ENCODE peak calls at places on chromosomes 11 and 22, in four cellular contexts. R, B, K and F are unnamed samples.

GRCh38 chr11:95592455-95592854 is 197.1 kb downstream of the FAM76B start:
- DNase-seq in R (no peak), B (no peak), K (no peak), F (peak)

GRCh38 chr11:720642-721346 is 14.8 kb downstream of the EPS8L2 start:
- DNase-seq in R (no peak), B (peak), K (no peak), F (peak)

GRCh38 chr11:128667873-128668272 is 26.0 kb upstream of the FLI1 start:
- DNase-seq in R (no peak), B (no peak), K (no peak), F (no peak)

GRCh38 chr22:38114484-38115398 is 4.3 kb upstream of the BAIAP2L2 start:
- DNase-seq in R (peak), B (peak), K (no peak), F (peak)

GRCh38 chr11:108817971-108818370 is 153.1 kb downstream of the DDX10 start:
- DNase-seq in R (peak), B (no peak), K (no peak), F (no peak)

GRCh38 chr11:107011977-107012376 is 6.3 kb downstream of the GUCY1A2 start:
- DNase-seq in R (no peak), B (no peak), K (no peak), F (no peak)

GRCh38 chr11:47348131-47348802 is 4.2 kb downstream of the MYBPC3 start:
- DNase-seq in R (no peak), B (no peak), K (no peak), F (no peak)

GRCh38 chr11:61119055-61119454 is 16.8 kb downstream of the CD5 start:
- DNase-seq in R (no peak), B (no peak), K (no peak), F (no peak)

GRCh38 chr22:19041403-19042074 is 80.7 kb downstream of the DGCR2 start:
- DNase-seq in R (no peak), B (no peak), K (no peak), F (no peak)

GRCh38 chr11:32434116-32434386 is 1.3 kb downstream of the WT1 start:
- DNase-seq in R (no peak), B (no peak), K (no peak), F (no peak)

GRCh38 chr11:35247428-35247827 is 108.5 kb downstream of the CD44 start:
- DNase-seq in R (no peak), B (no peak), K (no peak), F (no peak)

GRCh38 chr22:42868751-42869251 is 11.7 kb upstream of the ARFGAP3 start:
- DNase-seq in R (no peak), B (no peak), K (no peak), F (no peak)

GRCh38 chr11:123543796-123544195 is 110.6 kb downstream of the SCN3B start:
- DNase-seq in R (no peak), B (no peak), K (no peak), F (no peak)

GRCh38 chr11:70627219-70627618 is 228.9 kb downstream of the CTTN start:
- DNase-seq in R (peak), B (no peak), K (no peak), F (no peak)

GRCh38 chr11:121240650-121241299 is 51.8 kb upstream of the SC5D start:
- DNase-seq in R (no peak), B (no peak), K (no peak), F (no peak)

GRCh38 chr22:49312601-49313000 is 515.1 kb downstream of the BRD1 start:
- DNase-seq in R (no peak), B (no peak), K (no peak), F (no peak)

GRCh38 chr22:26360169-26360885 is 68.7 kb upstream of the ASPHD2 start:
- DNase-seq in R (peak), B (peak), K (peak), F (peak)

GRCh38 chr11:37504925-37505324 is 906.9 kb upstream of the RAG2 start:
- DNase-seq in R (no peak), B (no peak), K (no peak), F (no peak)

GRCh38 chr11:47144541-47144940 is 32.1 kb downstream of the ARFGAP2 start:
- DNase-seq in R (no peak), B (no peak), K (no peak), F (no peak)

GRCh38 chr11:40273192-40273732 is 1186.2 kb downstream of the LRRC4C start:
- DNase-seq in R (no peak), B (no peak), K (no peak), F (no peak)

GRCh38 chr11:117588166-117588810 is 208.7 kb downstream of the DSCAML1 start:
- DNase-seq in R (no peak), B (no peak), K (no peak), F (no peak)

GRCh38 chr11:11382858-11383532 is 29.9 kb upstream of the CSNK2A3 start:
- DNase-seq in R (no peak), B (no peak), K (no peak), F (no peak)

GRCh38 chr22:46057206-46057605 is 80.2 kb upstream of the WNT7B start:
- DNase-seq in R (no peak), B (no peak), K (no peak), F (peak)

GRCh38 chr11:68444566-68444965 is 16.0 kb upstream of the PPP6R3 start:
- DNase-seq in R (no peak), B (no peak), K (no peak), F (no peak)

GRCh38 chr11:64877390-64878222 is 815 bp downstream of the EHD1 start:
- DNase-seq in R (no peak), B (peak), K (no peak), F (no peak)

GRCh38 chr11:33062137-33062536 is 22.8 kb downstream of the TCP11L1 start:
- DNase-seq in R (no peak), B (no peak), K (no peak), F (no peak)

GRCh38 chr22:50286701-50287318 is 16.6 kb upstream of the MAPK11 start:
- DNase-seq in R (no peak), B (no peak), K (no peak), F (no peak)

GRCh38 chr11:46308632-46309419 is 31.4 kb downstream of the CREB3L1 start:
- DNase-seq in R (peak), B (peak), K (no peak), F (peak)

GRCh38 chr11:130204703-130205095 is 45.1 kb downstream of the ST14 start:
- DNase-seq in R (no peak), B (no peak), K (no peak), F (no peak)

GRCh38 chr22:49810363-49811013 is 17.2 kb downstream of the BRD1 start:
- DNase-seq in R (no peak), B (no peak), K (no peak), F (no peak)

GRCh38 chr11:65352783-65353182 is 1.8 kb upstream of the TIGD3 start:
- DNase-seq in R (no peak), B (no peak), K (no peak), F (no peak)

GRCh38 chr22:49514656-49515055 is 313.0 kb downstream of the BRD1 start:
- DNase-seq in R (no peak), B (no peak), K (no peak), F (no peak)

GRCh38 chr22:23537421-23537820 is 42.7 kb downstream of the IGLL1 start:
- DNase-seq in R (no peak), B (no peak), K (no peak), F (no peak)
- TF ChIP-seq ATF2 in R (no peak), B (no peak), K (no peak), F (no peak)

DNA sequence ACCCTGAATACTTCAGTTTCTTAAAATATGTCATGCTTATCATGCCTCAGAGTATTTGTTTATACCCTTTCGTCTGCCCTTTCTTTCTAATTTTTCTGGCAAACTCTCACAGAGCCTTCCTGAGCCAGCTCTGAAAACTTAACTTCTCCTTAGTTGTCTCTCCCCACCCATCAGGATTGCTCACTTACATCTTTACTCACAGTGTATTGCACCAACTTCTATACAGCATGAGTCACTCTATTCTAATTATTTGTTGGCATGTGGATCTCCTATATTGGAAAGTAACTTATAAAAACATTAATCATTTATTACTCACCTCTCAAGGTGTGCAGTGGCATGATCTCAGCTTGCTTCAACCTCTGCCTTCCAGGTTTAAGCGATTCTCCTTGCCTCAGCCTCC is 114.9 kb downstream of the FANCF start:
- DNase-seq in R (no peak), B (no peak), K (no peak), F (no peak)
- TF ChIP-seq NR2C2 in R (no peak), B (no peak), K (no peak), F (no peak)

GRCh38 chr11:44319170-44319551 is 9.2 kb upstream of the ALX4 start:
- DNase-seq in R (no peak), B (no peak), K (no peak), F (peak)
- TF ChIP-seq ATF2 in R (no peak), B (no peak), K (no peak), F (no peak)

DNA sequence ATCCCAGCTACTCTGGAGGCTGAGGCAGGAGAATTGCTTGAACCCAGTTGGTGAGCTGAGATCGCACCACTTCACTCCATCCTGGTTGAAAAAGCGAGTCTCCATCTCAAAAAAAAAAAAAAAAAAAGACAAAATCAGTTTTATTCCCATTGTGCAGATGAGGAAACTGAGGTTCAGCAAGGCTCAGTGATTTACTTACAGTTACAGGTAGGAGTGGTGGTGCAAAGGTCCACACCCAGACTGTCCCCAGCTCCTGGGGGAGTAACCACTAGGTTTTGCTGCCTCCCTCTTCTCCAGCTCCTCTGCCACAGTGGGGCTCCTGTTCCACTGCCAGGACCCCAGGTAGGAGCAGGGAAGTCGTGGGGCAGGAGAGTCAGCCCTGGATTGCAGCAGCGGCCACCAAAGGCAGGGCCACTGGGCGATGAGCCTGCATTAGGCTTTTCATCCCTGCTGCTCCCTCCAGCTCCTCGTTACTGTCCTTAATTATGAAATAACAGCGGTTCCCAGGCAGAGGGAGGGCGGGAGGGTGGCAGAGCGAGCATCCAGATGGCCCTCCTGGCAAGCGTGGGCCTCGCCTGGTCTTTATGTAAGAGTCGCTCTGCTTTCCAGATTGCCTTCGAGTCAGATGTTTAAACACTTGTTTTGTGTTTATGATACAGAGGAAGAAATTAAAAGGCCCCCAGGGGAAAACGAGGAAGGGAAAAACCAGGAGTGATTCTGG is 15.5 kb upstream of the RASD2 start:
- DNase-seq in R (no peak), B (no peak), K (no peak), F (no peak)
- TF ChIP-seq NR2C2 in R (no peak), B (no peak), K (no peak), F (no peak)

GRCh38 chr11:36309779-36310178 is 13.7 kb downstream of the PRR5L start:
- DNase-seq in R (no peak), B (no peak), K (no peak), F (no peak)

GRCh38 chr11:36304349-36304748 is 8.3 kb downstream of the PRR5L start:
- DNase-seq in R (no peak), B (no peak), K (no peak), F (no peak)

GRCh38 chr11:36305047-36305446 is 9.0 kb downstream of the PRR5L start:
- DNase-seq in R (no peak), B (no peak), K (no peak), F (no peak)

GRCh38 chr11:36308577-36308976 is 12.5 kb downstream of the PRR5L start:
- DNase-seq in R (no peak), B (no peak), K (no peak), F (no peak)

DNA sequence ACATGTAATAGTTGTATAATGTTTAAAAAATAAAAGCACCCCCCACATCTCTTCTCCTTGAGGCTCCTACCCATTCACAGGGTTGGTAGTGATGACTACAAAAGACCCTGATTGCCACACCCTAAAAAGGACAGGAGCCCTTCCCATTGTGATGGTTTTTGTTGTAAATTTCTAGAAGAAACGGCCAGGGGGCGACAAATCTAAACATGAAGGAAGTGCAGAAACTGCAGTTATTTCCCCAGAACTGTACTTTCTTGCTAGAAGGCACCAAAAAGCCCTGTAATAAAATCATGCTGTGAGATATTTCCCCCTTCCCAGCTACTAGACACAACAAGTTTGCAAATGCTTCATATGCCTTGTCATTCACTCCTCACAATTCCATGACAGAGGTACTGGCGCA is 10.8 kb downstream of the PRR5L start:
- DNase-seq in R (peak), B (no peak), K (no peak), F (no peak)
- TF ChIP-seq ATF2 in R (no peak), B (no peak), K (no peak), F (no peak)

GRCh38 chr22:47944941-47945340 is 1182.5 kb downstream of the TBC1D22A start:
- DNase-seq in R (no peak), B (no peak), K (no peak), F (no peak)
- TF ChIP-seq NR2C2 in R (no peak), B (no peak), K (no peak), F (no peak)

GRCh38 chr11:20208622-20209090 is 48.4 kb upstream of the DBX1 start:
- DNase-seq in R (no peak), B (no peak), K (no peak), F (peak)
- TF ChIP-seq ATF2 in R (no peak), B (no peak), K (no peak), F (no peak)

GRCh38 chr22:36874731-36875130 is 13.9 kb downstream of the NCF4 start:
- DNase-seq in R (no peak), B (no peak), K (no peak), F (no peak)
- TF ChIP-seq NR2C2 in R (no peak), B (no peak), K (no peak), F (no peak)

DNA sequence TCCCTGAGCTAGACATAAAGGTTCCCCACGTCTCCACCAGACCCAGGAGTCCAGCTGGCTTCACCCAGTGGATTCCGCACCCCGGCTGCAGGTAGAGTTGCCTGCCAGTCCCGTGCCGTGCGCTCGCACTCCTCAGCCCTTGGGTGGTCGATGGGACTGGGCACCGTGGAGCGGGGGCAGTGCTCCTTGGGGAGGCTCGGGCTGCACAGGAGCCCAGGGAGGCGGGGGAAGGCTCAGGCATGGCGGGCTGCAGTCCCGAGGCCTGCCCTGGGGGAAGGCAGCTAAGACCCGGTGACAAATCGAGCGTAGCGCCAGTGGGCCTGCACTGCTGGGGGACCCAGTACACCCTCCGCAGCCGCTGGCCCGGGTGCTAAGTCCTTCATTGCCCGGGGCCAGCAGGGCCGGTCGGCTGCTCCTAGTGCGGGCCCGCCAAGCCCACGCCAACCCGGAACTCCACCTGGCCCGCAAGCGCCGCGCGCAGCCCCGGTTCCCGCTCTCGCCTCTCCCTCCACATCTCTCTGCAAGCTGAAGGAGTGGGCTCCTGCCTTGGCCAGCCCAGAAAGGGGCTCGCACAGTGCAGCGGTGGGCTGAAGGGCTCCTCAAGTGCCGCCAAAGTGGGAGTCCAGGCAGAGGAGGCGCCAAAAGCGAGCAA is 9.5 kb upstream of the TREH start:
- DNase-seq in R (no peak), B (no peak), K (no peak), F (peak)
- TF ChIP-seq ATF2 in R (no peak), B (no peak), K (no peak), F (no peak)

DNA sequence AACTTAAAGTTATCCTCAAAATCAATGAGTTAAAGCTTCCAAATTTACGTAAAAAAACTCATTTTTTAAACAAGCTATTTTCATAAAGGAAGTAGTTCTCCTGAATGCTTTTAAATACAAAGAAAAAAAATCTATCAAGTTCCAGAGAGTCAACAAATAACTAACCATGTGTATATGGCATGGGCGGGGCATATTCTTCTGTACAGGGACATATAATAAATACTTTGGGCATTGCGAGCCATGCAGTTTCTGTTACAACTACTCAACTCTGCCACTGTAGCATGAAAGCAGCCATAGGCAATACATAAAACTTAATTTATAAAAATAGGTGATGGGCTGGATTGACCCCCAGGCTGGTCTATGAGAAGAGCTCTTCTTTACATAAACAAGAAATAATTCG is 57.8 kb downstream of the BTBD10 start:
- DNase-seq in R (no peak), B (no peak), K (no peak), F (no peak)
- TF ChIP-seq NR2C2 in R (no peak), B (no peak), K (no peak), F (no peak)